ENCODE peak calls at places on chromosome 18, in nine cellular contexts. Y is CD4-positive, alpha-beta T cell; S is right cardiac atrium; H is NCI-H1092 treated with DMSO at 0.1 percent for 48 hours; C is GM19239; U is CD4-positive, CD25-positive, alpha-beta regulatory T cell; M is stimulated activated CD8-positive, alpha-beta memory T cell treated with anti-CD3 and anti-CD28 coated beads, Interleukin-7, amount 100 ng/mL, for 1 hour; E is NCI-H2227 treated with DMSO at 0.1 percent for 48 hours; T is NCI-H446. F is an unnamed sample.

GRCh38 chr18:35024965-35025364 is 16.2 kb upstream of the MAPRE2 start:
- DNase-seq in M (no peak), T (no peak), U (no peak), Y (no peak), S (peak), C (no peak), H (no peak), E (no peak), F (no peak)

GRCh38 chr18:57353940-57354461 is 1.6 kb downstream of the ST8SIA3 start:
- DNase-seq in U (no peak), C (peak), E (peak), T (peak), H (peak), Y (no peak), S (peak), M (no peak), F (no peak)

GRCh38 chr18:24837065-24837464 is 376.6 kb downstream of the HRH4 start:
- DNase-seq in U (no peak), E (no peak), M (no peak), Y (no peak), S (no peak), H (no peak), T (peak), C (no peak), F (no peak)

GRCh38 chr18:74069178-74070050 is 78.2 kb downstream of the FBXO15 start:
- DNase-seq in E (no peak), T (no peak), U (no peak), H (no peak), Y (no peak), M (no peak), S (no peak), C (no peak), F (no peak)

GRCh38 chr18:61998957-61999356 is 106.2 kb upstream of the RNF152 start:
- DNase-seq in U (no peak), Y (no peak), C (no peak), T (no peak), M (no peak), S (no peak), E (no peak), H (no peak), F (no peak)

GRCh38 chr18:22544626-22545025 is 126.9 kb upstream of the CTAGE1 start:
- DNase-seq in Y (no peak), E (no peak), M (no peak), T (no peak), S (peak), H (no peak), C (no peak), U (no peak), F (no peak)

GRCh38 chr18:36187138-36187825 is at the start of gene MOCOS:
- DNase-seq in H (peak), T (peak), C (peak), E (peak), S (peak), Y (peak), U (peak), M (peak), F (peak)

GRCh38 chr18:9196568-9196967 is 60.0 kb downstream of the ANKRD12 start:
- DNase-seq in E (no peak), H (no peak), Y (no peak), S (no peak), C (no peak), T (no peak), M (no peak), U (no peak), F (no peak)

GRCh38 chr18:64546451-64546850 is 397.6 kb upstream of the LINC00305 start:
- DNase-seq in H (no peak), E (no peak), T (no peak), M (no peak), U (no peak), S (no peak), C (no peak), Y (no peak), F (no peak)

GRCh38 chr18:68714356-68714706 is 577 bp downstream of the TMX3 start:
- DNase-seq in H (peak), E (no peak), S (peak), Y (no peak), U (peak), M (no peak), C (no peak), T (no peak), F (peak)

GRCh38 chr18:69383191-69383590 is 17.5 kb upstream of the DOK6 start:
- DNase-seq in T (no peak), U (no peak), H (no peak), C (no peak), S (no peak), Y (no peak), E (no peak), M (no peak), F (no peak)

GRCh38 chr18:24195296-24196053 is 56.6 kb downstream of the CABYR start:
- DNase-seq in Y (no peak), E (no peak), H (no peak), S (no peak), M (no peak), U (no peak), T (no peak), C (no peak), F (no peak)